ENCODE peak calls at places on chromosomes 16 and 17, in eight cellular contexts. One of them, this sample, is unnamed.

GRCh38 chr17:7557825-7558543 is 566 bp upstream of the TNFSF13 start:
- DNase-seq in GM06990: peak
- DNase-seq in CD8-positive, alpha-beta T cell: no peak
- DNase-seq in heart right ventricle: peak
- DNase-seq in body of pancreas: peak
- DNase-seq in IMR-90: peak
- DNase-seq in uterus: peak
- DNase-seq in BE2C: peak
- DNase-seq in this sample: no peak

GRCh38 chr17:79668344-79669250 is 57.7 kb upstream of the RBFOX3 start:
- DNase-seq in GM06990: no peak
- DNase-seq in CD8-positive, alpha-beta T cell: no peak
- DNase-seq in heart right ventricle: no peak
- DNase-seq in body of pancreas: no peak
- DNase-seq in IMR-90: no peak
- DNase-seq in uterus: no peak
- DNase-seq in BE2C: no peak
- DNase-seq in this sample: no peak

GRCh38 chr17:69646729-69647128 is 232.2 kb downstream of the MAP2K6 start:
- DNase-seq in GM06990: no peak
- DNase-seq in CD8-positive, alpha-beta T cell: no peak
- DNase-seq in heart right ventricle: no peak
- DNase-seq in body of pancreas: no peak
- DNase-seq in IMR-90: no peak
- DNase-seq in uterus: no peak
- DNase-seq in BE2C: no peak
- DNase-seq in this sample: no peak

GRCh38 chr17:73695035-73695738 is 50.9 kb upstream of the SDK2 start:
- DNase-seq in GM06990: no peak
- DNase-seq in CD8-positive, alpha-beta T cell: no peak
- DNase-seq in heart right ventricle: no peak
- DNase-seq in body of pancreas: no peak
- DNase-seq in IMR-90: no peak
- DNase-seq in uterus: no peak
- DNase-seq in BE2C: no peak
- DNase-seq in this sample: no peak

GRCh38 chr16:84169765-84170310 is 17.0 kb downstream of the TAF1C start:
- DNase-seq in GM06990: no peak
- DNase-seq in CD8-positive, alpha-beta T cell: no peak
- DNase-seq in heart right ventricle: no peak
- DNase-seq in body of pancreas: no peak
- DNase-seq in IMR-90: no peak
- DNase-seq in uterus: no peak
- DNase-seq in BE2C: no peak
- DNase-seq in this sample: no peak

GRCh38 chr16:70703041-70703834 is 17.4 kb upstream of the MTSS2 start:
- DNase-seq in GM06990: no peak
- DNase-seq in CD8-positive, alpha-beta T cell: no peak
- DNase-seq in heart right ventricle: peak
- DNase-seq in body of pancreas: no peak
- DNase-seq in IMR-90: peak
- DNase-seq in uterus: peak
- DNase-seq in BE2C: peak
- DNase-seq in this sample: no peak

GRCh38 chr16:67651039-67651438 is 6.1 kb downstream of the CARMIL2 start:
- DNase-seq in GM06990: no peak
- DNase-seq in CD8-positive, alpha-beta T cell: no peak
- DNase-seq in heart right ventricle: no peak
- DNase-seq in body of pancreas: no peak
- DNase-seq in IMR-90: no peak
- DNase-seq in uterus: no peak
- DNase-seq in BE2C: no peak
- DNase-seq in this sample: no peak

GRCh38 chr17:13597723-13598347 is 3.9 kb downstream of the HS3ST3A1 start:
- DNase-seq in GM06990: no peak
- DNase-seq in CD8-positive, alpha-beta T cell: peak
- DNase-seq in heart right ventricle: no peak
- DNase-seq in body of pancreas: no peak
- DNase-seq in IMR-90: peak
- DNase-seq in uterus: no peak
- DNase-seq in BE2C: peak
- DNase-seq in this sample: peak

GRCh38 chr16:1197237-1197866 is 27.7 kb downstream of the TPSG1 start:
- DNase-seq in GM06990: no peak
- DNase-seq in CD8-positive, alpha-beta T cell: no peak
- DNase-seq in heart right ventricle: no peak
- DNase-seq in body of pancreas: peak
- DNase-seq in IMR-90: no peak
- DNase-seq in uterus: no peak
- DNase-seq in BE2C: no peak
- DNase-seq in this sample: no peak

GRCh38 chr17:77618173-77618572 is 340.3 kb upstream of the TNRC6C start:
- DNase-seq in GM06990: no peak
- DNase-seq in CD8-positive, alpha-beta T cell: no peak
- DNase-seq in heart right ventricle: no peak
- DNase-seq in body of pancreas: no peak
- DNase-seq in IMR-90: no peak
- DNase-seq in uterus: no peak
- DNase-seq in BE2C: no peak
- DNase-seq in this sample: no peak

GRCh38 chr17:17142556-17142955 is 63.6 kb downstream of the PLD6 start:
- DNase-seq in GM06990: no peak
- DNase-seq in CD8-positive, alpha-beta T cell: no peak
- DNase-seq in heart right ventricle: no peak
- DNase-seq in body of pancreas: no peak
- DNase-seq in IMR-90: no peak
- DNase-seq in uterus: no peak
- DNase-seq in BE2C: no peak
- DNase-seq in this sample: no peak

GRCh38 chr17:7873051-7873450 is 15.2 kb downstream of the CYB5D1 start:
- DNase-seq in GM06990: no peak
- DNase-seq in CD8-positive, alpha-beta T cell: no peak
- DNase-seq in heart right ventricle: no peak
- DNase-seq in body of pancreas: no peak
- DNase-seq in IMR-90: peak
- DNase-seq in uterus: no peak
- DNase-seq in BE2C: no peak
- DNase-seq in this sample: no peak

GRCh38 chr17:42618442-42619150 is 9.1 kb downstream of the TUBG1 start:
- DNase-seq in GM06990: peak
- DNase-seq in CD8-positive, alpha-beta T cell: no peak
- DNase-seq in heart right ventricle: peak
- DNase-seq in body of pancreas: peak
- DNase-seq in IMR-90: no peak
- DNase-seq in uterus: no peak
- DNase-seq in BE2C: peak
- DNase-seq in this sample: peak

GRCh38 chr17:1554751-1555617 is 7.6 kb downstream of the PITPNA start:
- DNase-seq in GM06990: no peak
- DNase-seq in CD8-positive, alpha-beta T cell: no peak
- DNase-seq in heart right ventricle: no peak
- DNase-seq in body of pancreas: no peak
- DNase-seq in IMR-90: no peak
- DNase-seq in uterus: no peak
- DNase-seq in BE2C: no peak
- DNase-seq in this sample: no peak

GRCh38 chr17:29867643-29868181 is 62.3 kb downstream of the SSH2 start:
- DNase-seq in GM06990: peak
- DNase-seq in CD8-positive, alpha-beta T cell: no peak
- DNase-seq in heart right ventricle: no peak
- DNase-seq in body of pancreas: no peak
- DNase-seq in IMR-90: no peak
- DNase-seq in uterus: no peak
- DNase-seq in BE2C: no peak
- DNase-seq in this sample: no peak
- TF ChIP-seq CTCF in GM06990: no peak
- TF ChIP-seq CTCF in CD8-positive, alpha-beta T cell: no peak
- TF ChIP-seq CTCF in heart right ventricle: no peak
- TF ChIP-seq CTCF in body of pancreas: peak
- TF ChIP-seq CTCF in IMR-90: peak
- TF ChIP-seq CTCF in uterus: no peak
- TF ChIP-seq CTCF in BE2C: peak
- TF ChIP-seq CTCF in this sample: no peak

DNA sequence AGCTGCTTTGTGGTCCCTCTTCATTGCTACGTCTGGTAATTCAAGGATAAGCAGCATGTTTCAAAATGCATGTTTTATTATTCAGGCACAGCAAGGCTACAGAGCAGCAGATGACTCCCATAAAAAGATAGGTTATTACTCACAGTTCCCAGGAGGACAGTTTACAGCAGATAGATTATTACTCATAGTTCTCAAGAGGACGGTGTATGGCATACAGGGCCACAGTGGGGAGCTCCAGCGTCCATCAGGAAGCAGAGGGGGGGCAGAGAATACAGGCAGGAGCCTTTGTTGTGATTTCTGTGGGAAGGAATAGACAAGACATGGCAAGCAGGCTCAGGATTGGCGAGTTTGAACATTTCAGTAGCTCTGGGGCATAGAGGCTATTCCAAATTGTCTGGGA is 72.9 kb downstream of the DNAH9 start:
- DNase-seq in GM06990: no peak
- DNase-seq in CD8-positive, alpha-beta T cell: no peak
- DNase-seq in heart right ventricle: no peak
- DNase-seq in body of pancreas: no peak
- DNase-seq in IMR-90: no peak
- DNase-seq in uterus: no peak
- DNase-seq in BE2C: no peak
- DNase-seq in this sample: no peak
- H3K4me3 ChIP-seq in GM06990: no peak
- H3K4me3 ChIP-seq in CD8-positive, alpha-beta T cell: no peak
- H3K4me3 ChIP-seq in heart right ventricle: no peak
- H3K4me3 ChIP-seq in body of pancreas: no peak
- H3K4me3 ChIP-seq in IMR-90: no peak
- H3K4me3 ChIP-seq in uterus: no peak
- H3K4me3 ChIP-seq in BE2C: no peak
- H3K4me3 ChIP-seq in this sample: no peak

GRCh38 chr17:57006040-57006439 is 28.1 kb downstream of the SCPEP1 start:
- DNase-seq in GM06990: no peak
- DNase-seq in CD8-positive, alpha-beta T cell: no peak
- DNase-seq in heart right ventricle: no peak
- DNase-seq in body of pancreas: no peak
- DNase-seq in IMR-90: no peak
- DNase-seq in uterus: no peak
- DNase-seq in BE2C: no peak
- DNase-seq in this sample: no peak

GRCh38 chr17:57008958-57009357 is 31.0 kb downstream of the SCPEP1 start:
- DNase-seq in GM06990: no peak
- DNase-seq in CD8-positive, alpha-beta T cell: no peak
- DNase-seq in heart right ventricle: no peak
- DNase-seq in body of pancreas: no peak
- DNase-seq in IMR-90: no peak
- DNase-seq in uterus: no peak
- DNase-seq in BE2C: no peak
- DNase-seq in this sample: no peak

GRCh38 chr17:57001541-57001940 is 23.6 kb downstream of the SCPEP1 start:
- DNase-seq in GM06990: no peak
- DNase-seq in CD8-positive, alpha-beta T cell: no peak
- DNase-seq in heart right ventricle: no peak
- DNase-seq in body of pancreas: no peak
- DNase-seq in IMR-90: no peak
- DNase-seq in uterus: no peak
- DNase-seq in BE2C: no peak
- DNase-seq in this sample: no peak

GRCh38 chr17:57002904-57003303 is 25.0 kb downstream of the SCPEP1 start:
- DNase-seq in GM06990: no peak
- DNase-seq in CD8-positive, alpha-beta T cell: no peak
- DNase-seq in heart right ventricle: no peak
- DNase-seq in body of pancreas: no peak
- DNase-seq in IMR-90: no peak
- DNase-seq in uterus: no peak
- DNase-seq in BE2C: no peak
- DNase-seq in this sample: no peak

GRCh38 chr17:57004944-57005579 is 27.1 kb downstream of the SCPEP1 start:
- DNase-seq in GM06990: peak
- DNase-seq in CD8-positive, alpha-beta T cell: no peak
- DNase-seq in heart right ventricle: no peak
- DNase-seq in body of pancreas: no peak
- DNase-seq in IMR-90: no peak
- DNase-seq in uterus: no peak
- DNase-seq in BE2C: no peak
- DNase-seq in this sample: peak
- TF ChIP-seq CTCF in GM06990: peak
- TF ChIP-seq CTCF in CD8-positive, alpha-beta T cell: no peak
- TF ChIP-seq CTCF in heart right ventricle: peak
- TF ChIP-seq CTCF in body of pancreas: peak
- TF ChIP-seq CTCF in IMR-90: no peak
- TF ChIP-seq CTCF in uterus: no peak
- TF ChIP-seq CTCF in BE2C: peak
- TF ChIP-seq CTCF in this sample: peak

GRCh38 chr17:35765731-35766488 is 5.2 kb downstream of the C17orf50 start:
- DNase-seq in GM06990: no peak
- DNase-seq in CD8-positive, alpha-beta T cell: no peak
- DNase-seq in heart right ventricle: no peak
- DNase-seq in body of pancreas: no peak
- DNase-seq in IMR-90: no peak
- DNase-seq in uterus: no peak
- DNase-seq in BE2C: no peak
- DNase-seq in this sample: no peak

GRCh38 chr17:35764123-35764991 is 3.7 kb downstream of the C17orf50 start:
- DNase-seq in GM06990: peak
- DNase-seq in CD8-positive, alpha-beta T cell: peak
- DNase-seq in heart right ventricle: peak
- DNase-seq in body of pancreas: peak
- DNase-seq in IMR-90: peak
- DNase-seq in uterus: peak
- DNase-seq in BE2C: peak
- DNase-seq in this sample: peak

GRCh38 chr17:35763767-35764122 is 3.1 kb downstream of the C17orf50 start:
- DNase-seq in GM06990: no peak
- DNase-seq in CD8-positive, alpha-beta T cell: no peak
- DNase-seq in heart right ventricle: no peak
- DNase-seq in body of pancreas: no peak
- DNase-seq in IMR-90: no peak
- DNase-seq in uterus: no peak
- DNase-seq in BE2C: no peak
- DNase-seq in this sample: no peak

GRCh38 chr17:35766489-35766877 is 5.8 kb downstream of the C17orf50 start:
- DNase-seq in GM06990: no peak
- DNase-seq in CD8-positive, alpha-beta T cell: no peak
- DNase-seq in heart right ventricle: no peak
- DNase-seq in body of pancreas: no peak
- DNase-seq in IMR-90: no peak
- DNase-seq in uterus: no peak
- DNase-seq in BE2C: no peak
- DNase-seq in this sample: no peak

DNA sequence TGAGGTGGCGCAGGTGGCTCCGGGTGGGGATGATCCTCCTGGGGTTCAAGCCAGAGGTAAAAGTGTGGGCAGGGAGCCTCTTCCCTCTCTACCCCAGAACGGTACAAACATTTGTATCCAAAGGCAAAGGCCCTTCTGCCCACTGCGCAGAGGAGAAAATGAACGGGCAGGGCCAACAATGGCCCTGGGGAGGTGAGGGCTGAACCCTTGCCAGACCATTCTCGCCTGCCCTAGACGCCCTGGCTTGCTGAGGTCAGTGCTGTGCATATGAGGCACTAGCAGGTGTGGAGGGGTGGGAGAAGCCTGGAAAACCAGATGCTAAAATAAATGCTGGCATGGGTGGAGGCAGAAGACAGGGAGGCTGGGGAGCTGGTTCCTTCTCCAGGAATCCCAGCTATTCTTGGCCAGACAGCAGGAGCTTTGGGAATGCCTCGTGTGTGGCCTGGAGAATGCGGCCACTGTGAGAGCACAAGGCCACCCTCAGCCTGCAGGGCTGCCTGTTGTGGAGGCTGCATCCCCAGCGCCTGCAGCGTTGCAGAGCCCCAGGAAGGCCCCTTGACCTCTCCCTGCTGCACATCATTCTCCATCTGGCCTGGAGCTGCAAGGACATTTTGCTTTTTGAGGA is 4.5 kb downstream of the C17orf50 start:
- DNase-seq in GM06990: no peak
- DNase-seq in CD8-positive, alpha-beta T cell: no peak
- DNase-seq in heart right ventricle: no peak
- DNase-seq in body of pancreas: no peak
- DNase-seq in IMR-90: no peak
- DNase-seq in uterus: no peak
- DNase-seq in BE2C: no peak
- DNase-seq in this sample: no peak
- H3K4me3 ChIP-seq in GM06990: no peak
- H3K4me3 ChIP-seq in CD8-positive, alpha-beta T cell: peak
- H3K4me3 ChIP-seq in heart right ventricle: no peak
- H3K4me3 ChIP-seq in body of pancreas: no peak
- H3K4me3 ChIP-seq in IMR-90: no peak
- H3K4me3 ChIP-seq in uterus: no peak
- H3K4me3 ChIP-seq in BE2C: peak
- H3K4me3 ChIP-seq in this sample: no peak

This sample was measured in GM12864.